ENCODE peak calls at places on chromosomes 7 and 10, in five cellular contexts. Y is right lobe of liver, L is glutamatergic neuron, I is WTC11, Q is DND-41. A is an unnamed sample.

GRCh38 chr7:116211006-116211912 is 920 bp downstream of the TES start:
- DNase-seq in L (peak; percentile 49), Y (peak; percentile 70), I (peak; percentile 68), Q (peak; percentile 65), A (peak; percentile 33)

GRCh38 chr7:75937958-75938786 is 23.2 kb downstream of the POR start:
- DNase-seq in I (no peak), Y (peak; percentile 70), Q (no peak), L (peak; percentile 65), A (no peak)

GRCh38 chr10:102410427-102411073 is 8.0 kb downstream of the PSD start:
- DNase-seq in Q (no peak), I (peak; percentile 61), L (peak; percentile 74), Y (no peak), A (no peak)

GRCh38 chr7:78039791-78040776 is 241.5 kb downstream of the PHTF2 start:
- DNase-seq in Q (peak; percentile 54), L (peak; percentile 67), Y (peak; percentile 54), I (peak; percentile 81), A (peak; percentile 63)

GRCh38 chr7:103879411-103879810 is 110.0 kb downstream of the RELN start:
- DNase-seq in Y (no peak), L (no peak), I (no peak), Q (no peak), A (no peak)

GRCh38 chr7:18117482-18117881 is 89.8 kb upstream of the PRPS1L1 start:
- DNase-seq in I (no peak), Q (no peak), L (no peak), Y (no peak), A (no peak)

GRCh38 chr10:110643670-110644597 is at the start of gene RBM20:
- DNase-seq in L (peak; percentile 73), Q (no peak), Y (peak; percentile 58), I (peak; percentile 55), A (peak; percentile 39)

GRCh38 chr7:152177696-152178404 is 152.4 kb downstream of the GALNT11 start:
- DNase-seq in I (no peak), Y (no peak), L (no peak), Q (no peak), A (no peak)

GRCh38 chr10:60643874-60644273 is 134.4 kb upstream of the CDK1 start:
- DNase-seq in I (no peak), L (no peak), Q (no peak), Y (no peak), A (no peak)

GRCh38 chr7:49635800-49636199 is 137.6 kb upstream of the VWC2 start:
- DNase-seq in Q (no peak), I (no peak), L (no peak), Y (no peak), A (no peak)

GRCh38 chr7:132295198-132295597 is 281.1 kb downstream of the PLXNA4 start:
- DNase-seq in I (no peak), L (no peak), Y (no peak), Q (no peak), A (no peak)

GRCh38 chr7:55280031-55280454 is 85.1 kb upstream of the LANCL2 start:
- DNase-seq in I (peak; percentile 74), Y (peak; percentile 65), Q (peak; percentile 67), L (peak; percentile 71), A (peak; percentile 80)

GRCh38 chr7:7742223-7742622 is 23.8 kb upstream of the RPA3 start:
- DNase-seq in Q (no peak), Y (no peak), I (peak; percentile 15), L (no peak), A (no peak)

GRCh38 chr7:133851416-133851815 is 275.7 kb upstream of the LRGUK start:
- DNase-seq in Q (no peak), Y (no peak), L (no peak), I (no peak), A (no peak)

GRCh38 chr7:133858311-133858710 is 268.8 kb upstream of the LRGUK start:
- DNase-seq in Y (no peak), Q (no peak), I (no peak), L (no peak), A (no peak)

GRCh38 chr7:133853706-133854276 is 273.3 kb upstream of the LRGUK start:
- DNase-seq in Y (no peak), I (peak; percentile 55), L (no peak), Q (peak; percentile 60), A (peak; percentile 34)

GRCh38 chr7:133857376-133858119 is 269.6 kb upstream of the LRGUK start:
- DNase-seq in I (no peak), Q (peak; percentile 12), Y (no peak), L (no peak), A (no peak)

GRCh38 chr7:133854739-133855138 is 272.4 kb upstream of the LRGUK start:
- DNase-seq in Q (no peak), L (no peak), I (no peak), Y (no peak), A (no peak)
- TF ChIP-seq CTCF in Q (peak; percentile 51), L (peak; percentile 58), I (peak; percentile 38), Y (peak; percentile 37), A (peak; percentile 28)

DNA sequence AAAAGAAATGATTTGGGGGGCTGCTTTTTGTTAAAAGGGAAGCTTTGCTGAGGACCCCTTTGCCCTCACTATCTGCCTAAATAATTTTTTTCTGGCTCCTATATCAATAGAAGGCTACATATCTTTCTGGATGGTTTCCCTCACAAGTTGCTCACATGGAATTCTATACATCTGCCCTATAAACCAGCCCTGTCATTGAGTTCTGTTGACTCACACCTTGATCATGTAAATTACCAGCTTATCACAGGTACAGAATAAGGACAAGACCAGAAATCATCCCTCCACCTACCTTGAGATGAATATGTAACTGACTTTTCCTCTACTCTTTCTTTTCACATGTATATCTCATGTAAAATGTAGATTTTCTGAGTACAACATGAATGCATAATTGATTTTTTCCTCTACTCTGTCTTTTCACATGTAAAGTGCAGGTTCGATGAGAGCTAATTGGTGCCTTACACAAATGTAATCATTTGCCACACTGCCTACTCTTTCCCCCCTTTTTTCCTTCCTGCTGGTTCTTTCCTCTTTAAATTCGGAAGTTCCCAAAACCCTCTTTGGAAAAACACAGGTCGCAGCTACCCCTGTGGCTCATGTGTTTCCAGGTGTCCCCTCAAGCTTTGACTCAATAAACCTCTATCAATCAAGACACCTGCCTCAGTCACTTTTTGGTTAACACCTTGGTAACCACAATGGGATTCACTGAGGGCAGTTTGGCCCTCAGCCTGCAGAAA is 12.5 kb downstream of the CYP3A43 start:
- DNase-seq in Y (no peak), I (no peak), Q (no peak), L (no peak), A (no peak)
- TF ChIP-seq CTCF in Y (no peak), I (no peak), Q (no peak), L (no peak), A (no peak)

GRCh38 chr7:158191671-158192070 is 396.0 kb downstream of the PTPRN2 start:
- DNase-seq in I (no peak), L (no peak), Q (no peak), Y (no peak), A (no peak)
- TF ChIP-seq CTCF in I (no peak), L (no peak), Q (no peak), Y (no peak), A (no peak)

GRCh38 chr10:63930584-63930983 is 409.4 kb downstream of the REEP3 start:
- DNase-seq in L (no peak), Y (no peak), Q (no peak), I (no peak), A (no peak)

GRCh38 chr10:63940277-63940972 is 419.2 kb downstream of the REEP3 start:
- DNase-seq in I (no peak), Y (no peak), Q (no peak), L (no peak), A (no peak)

GRCh38 chr10:63929826-63930467 is 408.7 kb downstream of the REEP3 start:
- DNase-seq in Y (no peak), I (no peak), L (no peak), Q (no peak), A (no peak)

DNA sequence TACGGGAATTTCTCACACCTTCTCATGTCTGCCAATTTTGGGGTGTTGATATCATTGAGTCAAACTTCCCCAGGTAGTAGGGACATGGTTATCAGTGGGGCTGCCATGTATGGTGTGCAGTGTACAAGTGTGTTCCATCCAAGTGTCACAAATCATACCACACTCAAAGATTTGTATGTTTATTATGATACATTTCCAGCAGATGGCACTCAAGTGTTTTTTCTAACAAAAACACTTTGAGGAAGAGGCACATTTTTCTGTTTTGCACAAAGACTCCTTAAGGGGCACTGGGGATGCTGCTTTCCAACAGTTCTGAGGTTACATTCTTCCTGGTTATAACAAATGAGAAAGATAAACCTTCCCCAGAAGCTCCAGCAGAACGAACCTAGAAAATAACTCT is 414.5 kb downstream of the REEP3 start:
- DNase-seq in I (no peak), Q (no peak), Y (no peak), L (no peak), A (no peak)
- TF ChIP-seq CTCF in I (no peak), Q (peak; percentile 12), Y (no peak), L (no peak), A (no peak)

GRCh38 chr10:116838143-116838725 is 11.1 kb upstream of the ENO4 start:
- DNase-seq in I (no peak), Q (no peak), Y (no peak), L (no peak), A (no peak)

GRCh38 chr10:116833986-116834760 is 15.1 kb upstream of the ENO4 start:
- DNase-seq in Q (no peak), Y (no peak), I (peak; percentile 64), L (no peak), A (no peak)

GRCh38 chr10:116836087-116836486 is 13.2 kb upstream of the ENO4 start:
- DNase-seq in I (peak; percentile 73), L (no peak), Y (no peak), Q (no peak), A (no peak)

GRCh38 chr10:116835658-116836057 is 13.6 kb upstream of the ENO4 start:
- DNase-seq in Q (no peak), Y (no peak), I (no peak), L (no peak), A (no peak)

GRCh38 chr10:116836902-116837513 is 12.3 kb upstream of the ENO4 start:
- DNase-seq in Q (no peak), I (no peak), Y (no peak), L (no peak), A (no peak)
- TF ChIP-seq CTCF in Q (no peak), I (no peak), Y (no peak), L (no peak), A (no peak)

GRCh38 chr7:112571852-112572607 is 91.2 kb downstream of the LSMEM1 start:
- DNase-seq in Q (no peak), I (no peak), L (no peak), Y (no peak), A (no peak)
- TF ChIP-seq CTCF in Q (peak; percentile 15), I (no peak), L (no peak), Y (no peak), A (no peak)

A was measured in endothelial cell.